ENCODE peak calls at places on chromosome 2, in six cellular contexts. A is PC-3, P is hepatocyte, X is fibroblast of lung, K is body of pancreas, F is tibial nerve. Q is an unnamed sample.
A peak's percentile ranks its signal among the peaks of the same experiment; 100 is the strongest.

GRCh38 chr2:64005707-64006356 is 13.4 kb downstream of the VPS54 start:
- DNase-seq in X (no peak), K (no peak), P (no peak), F (no peak), A (no peak), Q (no peak)

GRCh38 chr2:241636182-241636982 is 576 bp downstream of the THAP4 start:
- DNase-seq in F (no peak), X (peak; percentile 48), K (peak; percentile 67), P (peak; percentile 77), A (peak; percentile 41), Q (no peak)

GRCh38 chr2:196244516-196244915 is 73.1 kb upstream of the STK17B start:
- DNase-seq in P (no peak), X (no peak), K (no peak), F (no peak), A (no peak), Q (no peak)

GRCh38 chr2:214379227-214379626 is 31.6 kb upstream of the VWC2L start:
- DNase-seq in K (no peak), X (peak; percentile 10), A (peak; percentile 75), F (no peak), P (no peak), Q (no peak)

GRCh38 chr2:86056935-86057334 is 48.8 kb downstream of the POLR1A start:
- DNase-seq in K (no peak), P (no peak), X (peak; percentile 60), F (no peak), A (peak; percentile 11), Q (no peak)

GRCh38 chr2:113720167-113720566 is 36.3 kb downstream of the SLC35F5 start:
- DNase-seq in F (no peak), X (peak; percentile 16), K (no peak), A (peak; percentile 66), P (no peak), Q (no peak)

GRCh38 chr2:188675391-188676011 is 298.7 kb upstream of the COL3A1 start:
- DNase-seq in K (no peak), F (no peak), P (no peak), A (peak; percentile 84), X (peak; percentile 80), Q (no peak)

GRCh38 chr2:36352711-36353110 is 2.9 kb upstream of the CRIM1 start:
- DNase-seq in K (no peak), X (peak; percentile 90), P (no peak), F (no peak), A (peak; percentile 86), Q (no peak)

GRCh38 chr2:2701813-2702212 is 370.7 kb upstream of the MYT1L start:
- DNase-seq in A (no peak), F (no peak), P (no peak), K (no peak), X (no peak), Q (no peak)

GRCh38 chr2:73386894-73387636 is 1.4 kb downstream of the ALMS1 start:
- DNase-seq in A (no peak), K (no peak), F (no peak), X (no peak), P (no peak), Q (no peak)

GRCh38 chr2:162243305-162243693 is at the start of gene FAP:
- DNase-seq in P (peak; percentile 58), A (no peak), K (no peak), X (peak; percentile 93), F (no peak), Q (peak; percentile 91)

GRCh38 chr2:70966681-70967080 is 11.7 kb upstream of the ANKRD53 start:
- DNase-seq in A (no peak), F (no peak), X (no peak), P (no peak), K (no peak), Q (no peak)

GRCh38 chr2:199602271-199602895 is 144.6 kb upstream of the SATB2 start:
- DNase-seq in F (no peak), P (no peak), A (peak; percentile 13), K (no peak), X (peak; percentile 7), Q (no peak)

GRCh38 chr2:7962191-7962590 is 719.7 kb upstream of the ID2 start:
- DNase-seq in A (no peak), F (no peak), X (no peak), P (no peak), K (no peak), Q (no peak)

GRCh38 chr2:54967759-54968365 is 82.4 kb downstream of the RTN4 start:
- DNase-seq in X (no peak), A (no peak), F (no peak), P (no peak), K (no peak), Q (no peak)

GRCh38 chr2:182186132-182186735 is 200.6 kb downstream of the PPP1R1C start:
- DNase-seq in X (peak; percentile 16), K (no peak), P (peak; percentile 66), A (peak; percentile 86), F (no peak), Q (no peak)

DNA sequence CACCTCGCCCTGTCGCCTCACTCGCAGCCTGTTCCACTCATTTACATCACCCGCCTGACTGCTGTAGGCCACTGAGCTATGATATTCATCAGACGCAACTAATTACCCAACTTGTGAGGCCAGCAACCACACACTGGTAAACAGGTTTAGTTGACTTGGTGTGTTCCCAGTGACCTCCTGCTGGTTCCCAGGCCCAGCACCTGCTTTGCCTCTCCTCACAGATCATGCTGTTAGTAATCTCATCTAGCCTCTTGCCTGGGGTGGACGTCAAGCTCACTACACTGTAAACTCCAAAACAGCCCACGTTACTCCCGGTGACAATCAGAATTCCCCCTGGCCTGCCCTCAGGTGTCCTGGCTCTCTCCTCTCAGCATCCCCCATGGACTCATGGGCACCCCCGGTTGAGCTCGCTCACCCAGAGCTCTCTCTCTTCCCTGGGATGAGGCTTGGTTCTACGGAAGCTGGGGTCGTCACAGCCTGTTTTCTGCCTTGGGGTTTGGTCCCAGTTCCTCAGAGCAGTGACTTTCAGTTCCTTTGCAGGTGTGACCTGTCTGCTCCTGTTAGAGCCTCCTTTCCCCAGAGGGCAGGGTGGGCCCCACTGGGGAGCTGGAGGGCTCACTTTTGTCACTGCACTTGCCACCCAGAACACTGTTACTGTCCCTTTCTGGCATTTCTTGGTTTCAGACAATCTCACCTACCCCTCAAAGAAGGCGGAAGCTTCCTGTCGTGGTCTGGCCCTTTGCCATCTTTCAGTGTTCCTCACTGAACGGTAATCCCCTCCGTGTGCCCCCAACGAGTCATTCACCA is 40.3 kb downstream of the INPP5D start:
- DNase-seq in K (no peak), X (no peak), A (no peak), F (no peak), P (no peak), Q (no peak)
- H3K4me3 ChIP-seq in K (no peak overlapping the region), X (no peak overlapping the region), A (no peak overlapping the region), F (no peak overlapping the region), P (no peak overlapping the region), Q (no peak overlapping the region)

DNA sequence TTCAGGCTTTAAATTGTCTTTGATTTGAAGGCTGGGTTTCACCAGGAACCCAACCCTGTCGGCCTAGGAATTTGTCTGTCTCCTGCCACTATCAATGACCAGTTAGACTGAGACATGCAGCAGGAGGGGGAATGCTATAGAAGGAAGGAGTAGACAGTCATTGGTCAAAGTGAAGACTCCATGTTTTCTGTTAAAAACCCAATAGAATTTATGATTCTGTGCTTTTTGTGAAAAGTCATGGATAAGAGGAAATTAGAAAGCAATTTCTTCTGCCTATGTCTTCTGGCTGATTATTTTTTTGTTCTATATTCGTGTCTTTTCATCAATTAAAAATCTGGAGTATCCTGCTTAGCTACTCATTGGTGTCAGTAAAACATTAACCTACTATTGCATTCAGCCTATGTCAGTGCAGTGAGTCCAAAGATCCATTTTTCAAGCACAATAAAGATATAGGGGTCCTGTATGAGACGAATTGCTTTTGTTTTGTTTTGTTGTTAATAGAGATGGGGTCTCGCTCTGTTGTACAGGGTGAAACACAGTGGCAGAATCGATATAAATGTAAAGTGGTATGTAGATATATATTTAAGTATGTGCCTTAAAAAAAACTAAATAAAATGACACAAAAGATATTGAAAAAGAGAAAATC is 7.9 kb upstream of the KYNU start:
- DNase-seq in A (no peak), K (no peak), F (no peak), X (no peak), P (no peak), Q (no peak)
- H3K36me3 ChIP-seq in A (no peaks in the 10 kb centered on the region), K (no peaks in the 10 kb centered on the region), F (no peaks in the 10 kb centered on the region), X (no peaks in the 10 kb centered on the region), P (no peaks in the 10 kb centered on the region), Q (no peaks in the 10 kb centered on the region)

GRCh38 chr2:16281451-16282330 is 341.3 kb downstream of the MYCN start:
- DNase-seq in P (peak; percentile 78), X (no peak), A (peak; percentile 27), K (peak; percentile 26), F (no peak), Q (no peak)
- TF ChIP-seq CTCF in P (peak; percentile 69), X (no peak), A (peak; percentile 48), K (peak; percentile 55), F (peak; percentile 55), Q (no peak)

DNA sequence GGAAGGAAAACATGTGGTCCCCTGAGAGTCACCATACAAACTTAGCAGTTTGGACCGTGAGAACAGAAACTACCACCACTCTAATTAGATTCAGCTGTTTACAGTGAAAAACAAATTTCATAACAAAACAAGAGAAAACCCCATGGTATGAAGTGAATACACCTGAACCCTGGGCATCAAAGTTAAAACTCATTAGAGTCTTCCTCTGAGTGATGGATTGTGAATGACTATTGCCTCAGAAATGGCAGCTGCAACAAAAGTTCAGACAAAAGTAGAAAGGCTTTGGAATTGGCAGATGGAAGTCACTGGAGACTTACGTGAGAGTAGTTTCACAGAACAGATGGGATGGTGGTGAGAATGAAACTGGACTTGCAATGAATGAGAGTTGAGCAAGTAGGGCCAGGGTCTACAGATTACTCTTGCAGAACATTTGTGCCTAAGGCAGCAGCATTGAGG is 98.0 kb downstream of the AAK1 start:
- DNase-seq in A (no peak), P (no peak), X (no peak), F (no peak), K (no peak), Q (no peak)
- H3K4me3 ChIP-seq in A (no peak overlapping the region), P (no peak overlapping the region), X (no peak overlapping the region), F (no peak overlapping the region), K (no peak overlapping the region), Q (no peak overlapping the region)

DNA sequence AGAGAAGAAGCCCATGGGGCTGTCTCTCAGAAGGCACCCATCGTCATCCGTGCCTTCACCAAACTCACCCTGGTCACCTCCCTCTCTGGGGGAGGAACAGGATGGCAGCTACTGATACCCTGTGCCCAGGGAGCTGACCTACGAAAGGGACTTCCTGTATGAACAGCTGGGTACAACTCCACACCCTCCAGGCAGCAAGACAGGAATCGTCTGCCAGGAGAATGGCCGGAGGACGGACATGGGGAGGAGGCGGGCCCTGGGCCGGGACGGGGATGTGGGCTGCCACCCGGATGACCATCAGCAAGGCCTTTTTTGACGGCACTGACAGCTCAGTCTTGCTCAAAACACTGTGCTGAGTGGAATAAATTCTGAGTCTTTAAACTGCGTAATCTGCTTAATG is 243.6 kb downstream of the HDAC4 start:
- DNase-seq in K (no peak), F (peak; percentile 11), X (no peak), P (no peak), A (no peak), Q (no peak)
- H3K36me3 ChIP-seq in K (no peaks in the 10 kb centered on the region), F (no peaks in the 10 kb centered on the region), X (peaks cover 3% of the 10 kb centered on the region), P (no peaks in the 10 kb centered on the region), A (no peaks in the 10 kb centered on the region), Q (peaks cover 4% of the 10 kb centered on the region)

GRCh38 chr2:20670315-20671035 is 3.5 kb downstream of the GDF7 start:
- DNase-seq in A (no peak), F (no peak), X (no peak), P (no peak), K (no peak), Q (no peak)
- TF ChIP-seq CTCF in A (no peak), F (no peak), X (no peak), P (no peak), K (no peak), Q (no peak)

Q was measured in BJ.